ENCODE peak calls at places on chromosomes 13 and 19, in five cellular contexts. F is AG04450, J is mesendoderm, T is mesenchymal stem cell, O is right atrium auricular region. E is an unnamed sample.

GRCh38 chr19:32581704-32582164 is 744 bp downstream of the PDCD5 start:
- DNase-seq in F (peak; percentile 21), J (peak; percentile 37), T (peak; percentile 87), O (no peak), E (peak; percentile 3)

GRCh38 chr19:20162821-20163220 is 4.2 kb upstream of the ZNF486 start:
- DNase-seq in F (no peak), J (no peak), T (no peak), O (no peak), E (no peak)

GRCh38 chr13:73274147-73274546 is 215.3 kb downstream of the KLF5 start:
- DNase-seq in F (no peak), J (no peak), T (no peak), O (no peak), E (no peak)

GRCh38 chr13:112702983-112703379 is 13.1 kb downstream of the ATP11A start:
- DNase-seq in F (no peak), J (no peak), T (peak; percentile 45), O (no peak), E (no peak)

GRCh38 chr19:31000913-31001312 is 348.3 kb downstream of the TSHZ3 start:
- DNase-seq in F (no peak), J (no peak), T (no peak), O (no peak), E (no peak)

GRCh38 chr19:46202872-46203860 is 26.4 kb upstream of the IGFL1 start:
- DNase-seq in F (no peak), J (no peak), T (no peak), O (no peak), E (peak; percentile 20)

GRCh38 chr13:31069808-31070544 is 91.7 kb downstream of the HSPH1 start:
- DNase-seq in F (no peak), J (peak; percentile 36), T (no peak), O (no peak), E (peak; percentile 20)

GRCh38 chr19:46191356-46191755 is 38.2 kb upstream of the IGFL1 start:
- DNase-seq in F (no peak), J (no peak), T (no peak), O (no peak), E (no peak)

GRCh38 chr19:36245210-36246005 is 30.5 kb downstream of the ZNF146 start:
- DNase-seq in F (no peak), J (peak; percentile 93), T (no peak), O (no peak), E (no peak)

GRCh38 chr13:42832341-42833153 is 51.2 kb downstream of the FAM216B start:
- DNase-seq in F (no peak), J (no peak), T (peak; percentile 91), O (no peak), E (peak; percentile 89)

GRCh38 chr13:23449386-23450162 is 16.1 kb upstream of the SACS start:
- DNase-seq in F (no peak), J (no peak), T (no peak), O (no peak), E (no peak)
- H3K4me3 ChIP-seq in F (no peak overlapping the region), J (no peak overlapping the region), T (no peak overlapping the region), O (no peak overlapping the region), E (no peak overlapping the region)

DNA sequence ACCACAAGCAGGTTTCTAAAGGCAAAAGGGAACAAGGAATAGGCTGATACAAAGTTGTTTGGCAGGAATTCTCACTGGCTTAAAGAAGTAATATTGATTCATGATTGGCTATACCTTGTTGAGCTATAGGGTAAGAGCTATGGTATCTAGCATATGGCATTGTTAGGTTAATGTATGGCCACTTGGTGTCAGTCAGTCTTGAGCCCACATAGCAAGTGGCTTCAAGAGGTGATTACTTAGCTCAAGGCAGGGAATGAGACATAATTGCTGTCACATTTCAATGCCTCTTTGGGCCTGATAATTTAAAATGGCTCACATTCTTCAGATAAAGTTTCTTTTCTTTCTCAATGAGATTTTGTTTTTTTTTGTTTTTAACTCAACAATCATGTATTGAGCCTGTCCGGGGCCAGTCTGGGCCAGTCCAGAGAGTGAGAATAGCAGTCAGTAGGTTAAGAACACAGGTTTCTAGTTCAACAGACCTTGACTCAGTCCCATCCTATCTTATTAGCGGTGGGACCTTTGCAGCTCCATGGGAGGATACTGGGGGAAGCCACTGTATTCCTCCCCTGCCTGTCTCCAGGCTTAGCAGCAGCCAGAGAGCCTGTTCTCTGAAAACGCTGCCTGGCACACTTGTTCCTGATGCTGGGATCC is 45.8 kb upstream of the RCBTB2 start:
- DNase-seq in F (no peak), J (peak; percentile 63), T (no peak), O (no peak), E (no peak)
- H3K27ac ChIP-seq in F (no peak overlapping the region), J (peak overlapping the region; percentile 52), T (no peak overlapping the region), O (no peak overlapping the region), E (no peak overlapping the region)

DNA sequence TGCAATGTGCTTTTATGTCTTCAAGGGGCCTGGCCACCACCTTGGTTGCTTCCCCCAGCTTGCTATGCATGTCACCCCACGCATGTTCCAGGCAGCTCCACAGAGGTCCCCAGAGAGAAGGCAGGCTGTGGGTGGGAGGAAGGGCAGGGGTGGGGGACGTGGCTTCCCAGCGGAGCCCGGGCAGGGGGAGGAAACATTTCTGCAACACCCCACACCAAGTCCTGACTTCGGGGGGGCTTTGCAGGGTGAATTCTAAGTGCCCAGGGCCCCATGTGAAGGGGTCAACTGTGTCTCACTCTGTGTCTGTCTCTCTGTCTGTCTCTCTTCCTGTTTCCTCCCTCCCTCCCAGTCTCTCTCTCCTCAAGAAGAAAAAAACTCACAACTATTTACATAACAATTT is 39.6 kb downstream of the LTBP4 start:
- DNase-seq in F (no peak), J (no peak), T (peak; percentile 42), O (no peak), E (no peak)
- H3K4me3 ChIP-seq in F (no peak overlapping the region), J (no peak overlapping the region), T (no peak overlapping the region), O (no peak overlapping the region), E (no peak overlapping the region)

DNA sequence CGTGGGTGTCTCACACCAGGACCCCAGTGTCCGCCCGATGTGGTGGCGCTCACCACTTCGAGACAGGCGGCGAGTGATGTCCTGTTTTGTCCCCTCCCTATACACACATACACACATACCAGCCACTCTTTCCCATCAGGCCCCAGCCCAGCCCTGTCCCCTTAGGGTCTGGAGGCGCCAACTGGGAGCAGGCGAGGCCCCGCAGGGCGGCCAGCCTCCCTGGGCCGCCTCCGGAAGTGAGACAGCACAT is 38.1 kb upstream of the NANOS3 start:
- DNase-seq in F (no peak), J (no peak), T (no peak), O (peak; percentile 96), E (no peak)
- H3K27ac ChIP-seq in F (peak overlapping the region; percentile 90), J (no peak overlapping the region), T (peak overlapping the region; percentile 96), O (peak overlapping the region; percentile 100), E (peak overlapping the region; percentile 96)

DNA sequence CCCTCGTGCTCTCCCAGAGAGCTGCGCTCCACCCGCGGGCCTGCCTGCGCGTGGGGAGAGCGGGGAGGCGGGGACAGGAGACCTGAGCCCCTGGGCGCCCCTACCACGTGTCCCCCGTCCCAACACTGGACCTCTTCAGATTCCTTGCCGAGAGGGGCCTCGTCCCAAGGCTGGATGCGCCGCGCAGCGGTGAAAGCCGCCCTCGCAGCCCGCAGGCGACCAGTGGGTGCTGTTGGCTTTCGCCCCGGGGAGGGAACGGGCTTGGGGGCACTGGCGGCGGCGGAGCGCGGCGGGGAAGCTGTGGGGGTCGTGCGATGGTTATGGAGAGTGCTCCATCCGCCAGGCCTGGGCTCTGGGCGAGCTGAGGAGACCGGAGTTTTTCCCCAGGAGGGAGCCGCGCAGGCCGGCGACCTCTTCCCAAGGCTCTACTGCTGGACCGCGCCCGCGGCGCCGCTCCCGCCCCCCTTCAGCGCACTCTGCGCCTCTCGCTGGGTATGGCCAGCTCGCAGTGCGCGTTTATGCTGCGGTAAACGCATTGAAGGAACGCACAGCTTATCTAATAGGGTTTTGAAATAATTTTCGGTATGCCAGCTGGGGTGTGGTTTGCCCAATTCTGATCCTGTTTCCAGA is 17.2 kb upstream of the RNF17 start:
- DNase-seq in F (no peak), J (peak; percentile 61), T (peak; percentile 37), O (no peak), E (no peak)
- H3K4me3 ChIP-seq in F (no peak overlapping the region), J (no peak overlapping the region), T (peak overlapping the region; percentile 69), O (peak overlapping the region; percentile 43), E (no peak overlapping the region)

GRCh38 chr19:53631949-53632407 is at the start of gene DPRX:
- DNase-seq in F (no peak), J (no peak), T (no peak), O (no peak), E (no peak)

GRCh38 chr19:53621885-53622710 is 9.7 kb upstream of the DPRX start:
- DNase-seq in F (no peak), J (peak; percentile 82), T (no peak), O (no peak), E (no peak)

GRCh38 chr19:53624776-53625540 is 6.8 kb upstream of the DPRX start:
- DNase-seq in F (no peak), J (peak; percentile 47), T (no peak), O (no peak), E (no peak)

DNA sequence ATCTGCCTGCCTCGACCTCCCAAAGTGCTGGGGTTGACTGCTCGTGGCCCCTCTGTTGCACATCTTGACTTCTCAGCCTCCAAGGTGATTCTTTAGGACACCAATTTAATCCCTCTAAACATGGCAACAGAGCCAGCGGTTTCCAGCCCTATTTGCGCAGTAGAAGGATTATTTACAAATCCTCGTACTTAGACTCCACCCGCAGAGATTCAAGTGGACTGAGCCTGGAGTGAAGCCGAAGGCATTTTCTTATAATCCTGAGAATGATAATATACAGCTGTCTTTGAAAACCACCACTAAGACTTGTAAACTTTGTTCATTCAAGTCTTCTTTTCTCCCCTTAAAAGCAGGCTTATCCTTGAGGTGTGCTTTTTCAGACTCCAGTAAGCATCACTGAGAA is 4.9 kb upstream of the DPRX start:
- DNase-seq in F (no peak), J (no peak), T (no peak), O (no peak), E (no peak)
- H3K27ac ChIP-seq in F (no peak overlapping the region), J (no peak overlapping the region), T (no peak overlapping the region), O (no peak overlapping the region), E (no peak overlapping the region)

DNA sequence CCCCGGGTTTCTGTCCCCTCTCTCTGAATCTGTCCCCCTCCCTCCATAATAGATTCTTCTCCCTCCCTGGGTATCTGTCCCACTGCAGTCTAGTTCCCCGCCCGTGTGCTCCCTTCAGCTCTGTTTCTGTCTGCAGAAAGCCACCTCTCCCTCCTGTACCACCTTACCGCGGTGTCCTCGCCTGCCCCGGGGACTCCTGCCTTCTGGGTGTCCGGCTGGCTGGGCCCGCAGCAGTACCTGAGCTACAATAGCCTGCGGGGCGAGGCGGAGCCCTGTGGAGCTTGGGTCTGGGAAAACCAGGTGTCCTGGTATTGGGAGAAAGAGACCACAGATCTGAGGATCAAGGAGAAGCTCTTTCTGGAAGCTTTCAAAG is 1.3 kb downstream of the FCGRT start:
- DNase-seq in F (no peak), J (no peak), T (no peak), O (no peak), E (no peak)
- H3K4me3 ChIP-seq in F (peak overlapping the region; percentile 29), J (no peak overlapping the region), T (peak overlapping the region; percentile 79), O (peak overlapping the region; percentile 87), E (peak overlapping the region; percentile 97)